ENCODE peak calls at places on chromosomes 13 and 19, in ten cellular contexts. F, I, L, H, U, S, X, E, B and M are unnamed samples.

GRCh38 chr13:101144808-101145419 is 271.4 kb downstream of the NALCN start:
- DNase-seq in U (peak; percentile 80), H (peak; percentile 74), L (no peak), X (peak; percentile 83), F (no peak), B (peak; percentile 77), S (no peak), E (peak; percentile 29), I (no peak), M (no peak)

GRCh38 chr13:43363156-43363918 is 340.0 kb downstream of the DNAJC15 start:
- DNase-seq in B (no peak), U (peak; percentile 67), F (no peak), I (no peak), L (no peak), E (peak; percentile 49), H (no peak), X (peak; percentile 88), S (no peak), M (no peak)

GRCh38 chr13:51154029-51154555 is 43.0 kb upstream of the C13orf42 start:
- DNase-seq in I (no peak), E (peak; percentile 10), H (no peak), S (no peak), L (no peak), B (no peak), U (peak; percentile 60), F (no peak), X (peak; percentile 75), M (no peak)

GRCh38 chr13:99978781-99979452 is 2.7 kb upstream of the ZIC2 start:
- DNase-seq in L (no peak), F (no peak), H (no peak), S (peak; percentile 91), E (no peak), U (no peak), X (no peak), B (peak; percentile 59), I (no peak), M (no peak)

GRCh38 chr19:33301011-33301899 is 1.1 kb downstream of the CEBPA start:
- DNase-seq in U (no peak), I (no peak), E (no peak), L (no peak), F (no peak), X (no peak), H (no peak), S (no peak), B (peak; percentile 40), M (no peak)

GRCh38 chr13:61954092-61954491 is 538.4 kb upstream of the PCDH20 start:
- DNase-seq in X (no peak), F (no peak), E (no peak), S (no peak), B (peak; percentile 52), L (no peak), U (peak; percentile 49), I (no peak), H (peak; percentile 71), M (no peak)

GRCh38 chr19:32876919-32877285 is 7.3 kb upstream of the SLC7A9 start:
- DNase-seq in U (peak; percentile 13), I (peak; percentile 53), X (no peak), S (no peak), F (no peak), B (no peak), L (no peak), E (peak; percentile 51), H (no peak), M (no peak)

GRCh38 chr13:74562381-74562780 is 428.2 kb upstream of the KLF12 start:
- DNase-seq in U (no peak), S (no peak), X (no peak), F (no peak), B (no peak), E (peak; percentile 45), H (no peak), L (no peak), I (peak; percentile 12), M (no peak)

GRCh38 chr19:34834513-34834912 is 61.5 kb upstream of the ZNF599 start:
- DNase-seq in I (no peak), U (no peak), X (no peak), E (no peak), L (no peak), F (no peak), H (no peak), B (no peak), S (no peak), M (no peak)

GRCh38 chr13:41241626-41242025 is 21.8 kb downstream of the MTRF1 start:
- DNase-seq in S (no peak), U (no peak), I (no peak), E (no peak), B (no peak), F (no peak), X (no peak), L (no peak), H (no peak), M (no peak)

GRCh38 chr13:110164706-110165105 is 142.3 kb downstream of the COL4A1 start:
- DNase-seq in F (no peak), I (no peak), X (no peak), E (no peak), H (no peak), U (no peak), B (no peak), S (no peak), L (no peak), M (no peak)

GRCh38 chr19:1568320-1569019 is at the start of gene MEX3D:
- DNase-seq in S (peak; percentile 68), F (peak; percentile 80), E (peak; percentile 66), H (peak; percentile 7), L (peak; percentile 94), B (peak; percentile 89), I (no peak), X (peak; percentile 33), U (peak; percentile 62), M (peak; percentile 82)

GRCh38 chr13:60164490-60164889 is 762 bp upstream of the DIAPH3 start:
- DNase-seq in F (no peak), S (no peak), B (no peak), H (no peak), I (no peak), X (peak; percentile 40), E (no peak), L (no peak), U (peak; percentile 36), M (no peak)

GRCh38 chr19:56301886-56302620 is 12.6 kb downstream of the ZSCAN5A start:
- DNase-seq in X (no peak), U (no peak), S (no peak), B (no peak), E (no peak), F (no peak), H (peak; percentile 38), L (no peak), I (no peak), M (no peak)

GRCh38 chr19:1450735-1451669 is 1.1 kb downstream of the APC2 start:
- DNase-seq in B (no peak), I (no peak), X (no peak), S (no peak), U (no peak), F (no peak), L (no peak), E (no peak), H (no peak), M (no peak)

GRCh38 chr19:12937243-12938053 is 961 bp upstream of the CALR start:
- DNase-seq in E (peak; percentile 50), B (peak; percentile 38), F (no peak), U (no peak), H (peak; percentile 96), I (no peak), S (peak; percentile 77), L (no peak), X (no peak), M (no peak)

GRCh38 chr19:50333235-50333736 is 4.1 kb upstream of the KCNC3 start:
- DNase-seq in I (peak; percentile 12), X (peak; percentile 72), F (peak; percentile 71), E (peak; percentile 72), H (no peak), U (peak; percentile 78), B (peak; percentile 95), S (peak; percentile 96), L (peak; percentile 78), M (peak; percentile 71)

GRCh38 chr19:5235458-5236219 is 105.0 kb downstream of the PTPRS start:
- DNase-seq in B (no peak), X (no peak), S (no peak), F (no peak), U (no peak), I (no peak), E (no peak), H (no peak), L (no peak), M (no peak)

GRCh38 chr13:50236898-50237318 is 221.7 kb downstream of the KCNRG start:
- DNase-seq in I (no peak), H (no peak), F (no peak), X (peak; percentile 57), E (no peak), S (no peak), L (no peak), U (peak; percentile 22), B (no peak), M (no peak)

GRCh38 chr19:45852941-45853340 is 10.0 kb downstream of the SYMPK start:
- DNase-seq in X (no peak), L (no peak), H (no peak), F (no peak), U (no peak), I (no peak), B (no peak), E (no peak), S (no peak), M (no peak)

GRCh38 chr13:112905990-112906641 is 62.9 kb upstream of the MCF2L start:
- DNase-seq in S (peak; percentile 93), E (no peak), B (no peak), I (no peak), U (no peak), F (peak; percentile 1), H (no peak), L (no peak), X (no peak), M (no peak)

GRCh38 chr19:32543107-32543900 is 37.7 kb upstream of the PDCD5 start:
- DNase-seq in I (no peak), X (no peak), L (no peak), F (no peak), H (no peak), S (no peak), E (peak; percentile 23), B (no peak), U (no peak), M (no peak)

GRCh38 chr13:110233682-110234280 is 73.2 kb downstream of the COL4A1 start:
- DNase-seq in E (no peak), S (no peak), I (no peak), F (no peak), X (no peak), H (no peak), B (no peak), L (no peak), U (peak; percentile 63), M (no peak)

GRCh38 chr13:64680739-64681138 is 2549.4 kb downstream of the PCDH9 start:
- DNase-seq in E (no peak), F (no peak), B (no peak), H (no peak), L (no peak), S (no peak), I (no peak), U (no peak), X (no peak), M (no peak)

GRCh38 chr13:46296920-46297319 is 85.2 kb downstream of the LRRC63 start:
- DNase-seq in H (peak; percentile 35), U (peak; percentile 94), I (peak; percentile 83), X (peak; percentile 99), F (no peak), S (no peak), E (peak; percentile 80), B (no peak), L (no peak), M (no peak)

GRCh38 chr13:79451500-79451962 is 29.4 kb upstream of the NDFIP2 start:
- DNase-seq in H (peak; percentile 91), F (peak; percentile 87), I (peak; percentile 74), S (peak; percentile 42), X (peak; percentile 77), U (peak; percentile 88), E (peak; percentile 95), L (peak; percentile 54), B (no peak), M (peak; percentile 80)

GRCh38 chr13:108328848-108329247 is 59.3 kb downstream of the TNFSF13B start:
- DNase-seq in L (no peak), H (no peak), S (no peak), X (no peak), F (no peak), E (no peak), I (no peak), U (no peak), B (no peak), M (no peak)

GRCh38 chr13:48580185-48580803 is 47.4 kb upstream of the RCBTB2 start:
- DNase-seq in B (peak; percentile 75), I (no peak), S (no peak), L (peak; percentile 44), U (peak; percentile 80), F (peak; percentile 78), E (no peak), H (peak; percentile 78), X (peak; percentile 80), M (peak; percentile 57)